ENCODE peak calls at places on chromosome 16, in four cellular contexts. One of them, this sample, is unnamed.

GRCh38 chr16:1979271-1980025 is 1.8 kb downstream of the NOXO1 start:
- DNase-seq in A549: no peak
- DNase-seq in heart left ventricle: no peak
- DNase-seq in stomach: peak; percentile 93
- DNase-seq in this sample: no peak

GRCh38 chr16:12255473-12255872 is 278.9 kb downstream of the SNX29 start:
- DNase-seq in A549: no peak
- DNase-seq in stomach: no peak
- DNase-seq in heart left ventricle: no peak
- DNase-seq in this sample: no peak

GRCh38 chr16:24977673-24978065 is 37.5 kb downstream of the ARHGAP17 start:
- DNase-seq in heart left ventricle: no peak
- DNase-seq in A549: peak; percentile 27
- DNase-seq in stomach: no peak
- DNase-seq in this sample: no peak

GRCh38 chr16:64826374-64826773 is 295.5 kb downstream of the CDH11 start:
- DNase-seq in stomach: no peak
- DNase-seq in A549: no peak
- DNase-seq in heart left ventricle: no peak
- DNase-seq in this sample: no peak

GRCh38 chr16:1116693-1117077 is 20.6 kb upstream of the C1QTNF8 start:
- DNase-seq in heart left ventricle: no peak
- DNase-seq in stomach: no peak
- DNase-seq in A549: no peak
- DNase-seq in this sample: no peak

GRCh38 chr16:85191341-85191965 is 79.2 kb upstream of the CIBAR2 start:
- DNase-seq in A549: no peak
- DNase-seq in stomach: no peak
- DNase-seq in heart left ventricle: no peak
- DNase-seq in this sample: no peak

GRCh38 chr16:67177743-67178699 is 5.7 kb downstream of the MATCAP1 start:
- DNase-seq in heart left ventricle: peak; percentile 71
- DNase-seq in stomach: peak; percentile 88
- DNase-seq in A549: peak; percentile 76
- DNase-seq in this sample: peak; percentile 83

GRCh38 chr16:28219283-28219682 is 7.5 kb upstream of the XPO6 start:
- DNase-seq in heart left ventricle: no peak
- DNase-seq in A549: no peak
- DNase-seq in stomach: no peak
- DNase-seq in this sample: no peak

GRCh38 chr16:88978608-88979346 is 1.8 kb upstream of the CBFA2T3 start:
- DNase-seq in stomach: no peak
- DNase-seq in A549: no peak
- DNase-seq in heart left ventricle: no peak
- DNase-seq in this sample: no peak

GRCh38 chr16:890217-890616 is 80.6 kb downstream of the LMF1 start:
- DNase-seq in heart left ventricle: peak; percentile 15
- DNase-seq in stomach: no peak
- DNase-seq in A549: no peak
- DNase-seq in this sample: no peak

GRCh38 chr16:88856122-88856827 is 472 bp downstream of the GALNS start:
- DNase-seq in stomach: no peak
- DNase-seq in heart left ventricle: no peak
- DNase-seq in A549: no peak
- DNase-seq in this sample: peak; percentile 75

GRCh38 chr16:73202176-73202729 is 154.3 kb upstream of the ZFHX3 start:
- DNase-seq in heart left ventricle: peak; percentile 57
- DNase-seq in A549: peak; percentile 16
- DNase-seq in stomach: no peak
- DNase-seq in this sample: no peak

GRCh38 chr16:81493755-81494433 is 49.3 kb downstream of the CMIP start:
- DNase-seq in heart left ventricle: peak; percentile 24
- DNase-seq in stomach: peak; percentile 78
- DNase-seq in A549: peak; percentile 78
- DNase-seq in this sample: no peak

GRCh38 chr16:48321307-48322036 is 63.7 kb downstream of the SIAH1 start:
- DNase-seq in stomach: no peak
- DNase-seq in heart left ventricle: no peak
- DNase-seq in A549: no peak
- DNase-seq in this sample: no peak

GRCh38 chr16:65548470-65548869 is 426.6 kb upstream of the CDH11 start:
- DNase-seq in heart left ventricle: no peak
- DNase-seq in A549: no peak
- DNase-seq in stomach: no peak
- DNase-seq in this sample: no peak

GRCh38 chr16:12747261-12747660 is 56.4 kb downstream of the CPPED1 start:
- DNase-seq in stomach: no peak
- DNase-seq in A549: no peak
- DNase-seq in heart left ventricle: no peak
- DNase-seq in this sample: no peak

GRCh38 chr16:1082266-1082951 is 9.9 kb downstream of the SSTR5 start:
- DNase-seq in A549: no peak
- DNase-seq in heart left ventricle: no peak
- DNase-seq in stomach: no peak
- DNase-seq in this sample: no peak

GRCh38 chr16:28974007-28974436 is 556 bp upstream of the SPNS1 start:
- DNase-seq in heart left ventricle: peak; percentile 58
- DNase-seq in A549: peak; percentile 73
- DNase-seq in stomach: peak; percentile 44
- DNase-seq in this sample: no peak

GRCh38 chr16:16052916-16053315 is 103.5 kb downstream of the ABCC1 start:
- DNase-seq in heart left ventricle: no peak
- DNase-seq in A549: no peak
- DNase-seq in stomach: no peak
- DNase-seq in this sample: no peak

GRCh38 chr16:65024649-65025243 is 97.1 kb downstream of the CDH11 start:
- DNase-seq in A549: no peak
- DNase-seq in heart left ventricle: no peak
- DNase-seq in stomach: no peak
- DNase-seq in this sample: no peak

GRCh38 chr16:87674405-87674804 is 72.1 kb downstream of the JPH3 start:
- DNase-seq in heart left ventricle: no peak
- DNase-seq in stomach: no peak
- DNase-seq in A549: no peak
- DNase-seq in this sample: no peak

GRCh38 chr16:351804-352520 is 561 bp downstream of the AXIN1 start:
- DNase-seq in heart left ventricle: no peak
- DNase-seq in stomach: no peak
- DNase-seq in A549: no peak
- DNase-seq in this sample: no peak

GRCh38 chr16:70714526-70715112 is 28.8 kb upstream of the MTSS2 start:
- DNase-seq in A549: no peak
- DNase-seq in heart left ventricle: no peak
- DNase-seq in stomach: no peak
- DNase-seq in this sample: no peak

GRCh38 chr16:79601978-79602609 is 1.6 kb upstream of the MAF start:
- DNase-seq in A549: peak; percentile 70
- DNase-seq in stomach: peak; percentile 86
- DNase-seq in heart left ventricle: peak; percentile 81
- DNase-seq in this sample: peak; percentile 87

GRCh38 chr16:79599837-79600635 is 501 bp downstream of the MAF start:
- DNase-seq in stomach: peak; percentile 72
- DNase-seq in heart left ventricle: peak; percentile 51
- DNase-seq in A549: peak; percentile 49
- DNase-seq in this sample: peak; percentile 82

GRCh38 chr16:79601092-79601977 is 798 bp upstream of the MAF start:
- DNase-seq in A549: peak; percentile 13
- DNase-seq in heart left ventricle: peak; percentile 66
- DNase-seq in stomach: peak; percentile 72
- DNase-seq in this sample: peak; percentile 83

GRCh38 chr16:79599256-79599836 is 1.2 kb downstream of the MAF start:
- DNase-seq in A549: peak; percentile 31
- DNase-seq in heart left ventricle: peak; percentile 40
- DNase-seq in stomach: no peak
- DNase-seq in this sample: peak; percentile 66

GRCh38 chr16:79600636-79601091 is at the start of gene MAF:
- DNase-seq in heart left ventricle: peak; percentile 92
- DNase-seq in stomach: peak; percentile 95
- DNase-seq in A549: peak; percentile 72
- DNase-seq in this sample: peak; percentile 95
- H3K27ac ChIP-seq in heart left ventricle: peak within 1 kb of the TSS; percentile 90
- H3K27ac ChIP-seq in stomach: peak within 1 kb of the TSS; percentile 94
- H3K27ac ChIP-seq in A549: peak within 1 kb of the TSS; percentile 5
- H3K27ac ChIP-seq in this sample: peak within 1 kb of the TSS; percentile 94

GRCh38 chr16:61923629-61924028 is 112.6 kb downstream of the CDH8 start:
- DNase-seq in stomach: no peak
- DNase-seq in A549: no peak
- DNase-seq in heart left ventricle: no peak
- DNase-seq in this sample: no peak
- TF ChIP-seq POLR2A in stomach: no peak
- TF ChIP-seq POLR2A in A549: no peak
- TF ChIP-seq POLR2A in heart left ventricle: no peak
- TF ChIP-seq POLR2A in this sample: no peak

DNA sequence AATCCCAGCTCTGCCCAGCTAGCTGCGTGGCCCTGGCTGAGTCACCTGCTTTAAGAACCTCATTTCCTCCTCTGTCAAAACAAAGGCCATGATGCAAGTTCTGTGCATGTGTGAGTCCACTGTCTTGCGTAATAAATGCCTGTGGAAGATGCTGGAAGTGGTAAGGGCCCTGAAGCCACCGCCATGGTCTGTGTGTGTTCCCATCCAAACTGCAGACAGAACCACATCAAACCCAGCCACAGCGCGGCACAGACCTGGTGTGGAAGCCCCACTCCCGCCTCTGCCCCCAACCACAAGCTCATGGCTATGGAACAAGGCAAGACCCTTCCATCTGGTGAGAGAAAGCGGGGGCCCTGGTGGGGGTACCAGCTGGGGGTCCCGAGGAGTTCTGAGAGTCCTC is 26.0 kb downstream of the NECAB2 start:
- DNase-seq in heart left ventricle: no peak
- DNase-seq in A549: peak; percentile 71
- DNase-seq in stomach: no peak
- DNase-seq in this sample: no peak
- H3K27ac ChIP-seq in heart left ventricle: no peak overlapping the region
- H3K27ac ChIP-seq in A549: peak overlapping the region; percentile 45
- H3K27ac ChIP-seq in stomach: no peak overlapping the region
- H3K27ac ChIP-seq in this sample: no peak overlapping the region

DNA sequence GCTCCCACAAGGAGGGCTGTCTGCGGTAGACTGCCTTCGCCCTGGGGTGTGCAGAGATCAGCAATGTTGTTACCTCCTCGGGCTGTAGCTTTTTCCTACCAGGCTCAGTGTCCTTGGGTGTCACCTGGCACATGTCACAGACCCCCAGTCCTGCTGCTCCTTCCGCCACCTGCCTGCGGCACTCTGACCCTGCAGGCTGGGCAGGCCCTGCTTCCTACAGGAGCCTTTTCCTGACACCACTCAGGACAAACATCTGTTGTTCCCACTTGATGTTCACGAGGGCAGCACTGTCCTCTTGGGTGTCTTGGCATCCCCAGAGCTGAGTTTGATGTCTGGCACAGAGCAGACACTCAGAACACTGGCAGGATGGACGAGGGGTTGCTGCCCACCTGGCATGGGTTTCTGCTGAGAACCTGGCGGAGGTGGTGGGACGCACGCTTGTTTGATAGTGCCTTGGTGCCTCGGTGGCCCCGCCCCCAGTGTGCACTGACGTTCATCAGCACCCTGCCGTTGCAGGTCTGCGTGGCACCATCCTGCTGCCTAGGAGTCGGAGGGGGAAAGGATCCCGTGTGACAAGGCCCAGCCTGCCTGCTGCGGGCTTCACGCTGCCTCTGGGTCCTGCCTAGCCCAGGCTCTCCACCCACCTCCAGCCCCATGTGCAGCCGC is 26.7 kb upstream of the NUDT16L1 start:
- DNase-seq in A549: no peak
- DNase-seq in heart left ventricle: no peak
- DNase-seq in stomach: no peak
- DNase-seq in this sample: no peak
- TF ChIP-seq POLR2A in A549: no peak
- TF ChIP-seq POLR2A in heart left ventricle: no peak
- TF ChIP-seq POLR2A in stomach: no peak
- TF ChIP-seq POLR2A in this sample: no peak

GRCh38 chr16:11234884-11235702 is 20.9 kb downstream of the SOCS1 start:
- DNase-seq in heart left ventricle: no peak
- DNase-seq in A549: no peak
- DNase-seq in stomach: no peak
- DNase-seq in this sample: no peak
- H3K27ac ChIP-seq in heart left ventricle: no peak overlapping the region
- H3K27ac ChIP-seq in A549: no peak overlapping the region
- H3K27ac ChIP-seq in stomach: no peak overlapping the region
- H3K27ac ChIP-seq in this sample: no peak overlapping the region

DNA sequence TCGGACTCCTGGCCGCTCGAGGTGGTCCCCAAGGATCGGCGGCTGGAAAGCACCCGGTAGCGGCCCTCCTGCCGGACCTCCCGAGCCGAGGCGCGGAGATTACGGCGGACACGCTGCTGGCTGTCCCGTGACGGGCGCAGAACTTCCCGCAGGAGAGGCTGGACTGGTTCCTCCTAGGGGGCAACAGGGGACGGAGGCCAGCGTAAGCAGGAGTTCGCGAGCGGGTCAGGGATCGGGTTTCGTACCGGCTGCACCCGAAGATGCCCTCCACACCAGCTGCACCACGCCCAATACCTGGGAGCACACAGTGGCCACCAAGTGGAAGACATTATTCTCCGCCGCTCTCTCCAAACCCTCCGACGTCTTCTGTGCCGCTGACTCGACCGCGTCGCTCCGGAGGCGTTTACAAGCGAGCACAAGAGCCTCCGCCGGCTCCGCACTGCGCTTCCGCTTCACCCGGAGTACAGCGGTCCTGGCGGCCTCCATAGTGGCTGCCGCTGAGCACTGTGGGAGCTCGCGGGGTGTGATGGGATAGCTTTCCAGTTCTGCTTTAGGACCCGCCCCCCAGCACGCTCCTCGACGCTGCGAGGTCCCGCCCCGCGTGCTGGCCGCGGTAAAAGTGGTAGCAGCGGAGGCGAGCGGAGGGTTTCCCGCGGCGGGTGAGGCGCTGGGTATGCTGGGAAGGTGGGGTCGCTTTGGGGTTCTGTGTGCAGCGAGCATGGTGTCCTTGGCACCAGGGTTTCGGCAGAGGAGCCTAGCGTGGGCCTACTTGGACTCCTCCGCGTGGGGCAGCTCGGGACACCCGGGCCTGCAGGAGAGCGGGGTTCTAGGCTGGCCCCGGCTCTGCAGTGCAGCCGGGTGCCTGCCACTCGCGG is at the start of the genes PRMT7 and SLC7A6OS:
- DNase-seq in A549: peak; percentile 89
- DNase-seq in heart left ventricle: peak; percentile 92
- DNase-seq in stomach: peak; percentile 90
- DNase-seq in this sample: peak; percentile 93
- TF ChIP-seq POLR2A in A549: peak; percentile 91
- TF ChIP-seq POLR2A in heart left ventricle: no peak
- TF ChIP-seq POLR2A in stomach: no peak
- TF ChIP-seq POLR2A in this sample: peak; percentile 82

GRCh38 chr16:2982402-2982801 is 2.2 kb upstream of the PKMYT1 start:
- DNase-seq in stomach: no peak
- DNase-seq in heart left ventricle: no peak
- DNase-seq in A549: no peak
- DNase-seq in this sample: no peak

GRCh38 chr16:2979669-2980226 is 498 bp downstream of the PKMYT1 start:
- DNase-seq in stomach: no peak
- DNase-seq in heart left ventricle: no peak
- DNase-seq in A549: no peak
- DNase-seq in this sample: no peak

GRCh38 chr16:2981899-2982250 is 1.6 kb upstream of the PKMYT1 start:
- DNase-seq in stomach: no peak
- DNase-seq in A549: no peak
- DNase-seq in heart left ventricle: no peak
- DNase-seq in this sample: no peak

GRCh38 chr16:2980227-2981176 is at the start of gene PKMYT1:
- DNase-seq in stomach: peak; percentile 94
- DNase-seq in A549: peak; percentile 85
- DNase-seq in heart left ventricle: peak; percentile 90
- DNase-seq in this sample: peak; percentile 94

GRCh38 chr16:2981177-2981898 is 1.1 kb upstream of the PKMYT1 start:
- DNase-seq in A549: no peak
- DNase-seq in stomach: no peak
- DNase-seq in heart left ventricle: no peak
- DNase-seq in this sample: no peak
- H3K27ac ChIP-seq in A549: peak overlapping the region; percentile 91
- H3K27ac ChIP-seq in stomach: no peak overlapping the region
- H3K27ac ChIP-seq in heart left ventricle: no peak overlapping the region
- H3K27ac ChIP-seq in this sample: no peak overlapping the region

This sample was measured in sigmoid colon.